ENCODE peak calls at places on chromosomes 13 and 19, in ten cellular contexts. R is erythroblast, M is NB4, B is Peyer's patch, K is GM12891, U is tibial nerve, N is HCT116, W is ovary, D is uterus, L is IMR-90. Z is an unnamed sample.

GRCh38 chr19:48992571-48993174 is 436 bp downstream of the GYS1 start:
- DNase-seq in R (no peak), M (no peak), B (peak), K (no peak), U (no peak), N (no peak), W (peak), D (no peak), L (no peak), Z (no peak)

GRCh38 chr13:95317037-95317989 is 16.1 kb upstream of the ABCC4 start:
- DNase-seq in R (peak), M (no peak), B (no peak), K (no peak), U (no peak), N (no peak), W (peak), D (peak), L (no peak), Z (no peak)

GRCh38 chr13:44169018-44169909 is 204.4 kb upstream of the SERP2 start:
- DNase-seq in R (no peak), M (no peak), B (no peak), K (no peak), U (no peak), N (no peak), W (no peak), D (no peak), L (peak), Z (no peak)

GRCh38 chr13:106859505-106859904 is 291.6 kb upstream of the ARGLU1 start:
- DNase-seq in R (no peak), M (no peak), B (no peak), K (no peak), U (no peak), N (no peak), W (no peak), D (no peak), L (no peak), Z (no peak)

GRCh38 chr13:40446365-40446764 is 220.1 kb downstream of the FOXO1 start:
- DNase-seq in R (no peak), M (no peak), B (no peak), K (no peak), U (no peak), N (no peak), W (no peak), D (no peak), L (no peak), Z (no peak)

GRCh38 chr13:111895896-111896821 is 170.8 kb upstream of the SOX1 start:
- DNase-seq in R (no peak), M (no peak), B (no peak), K (no peak), U (no peak), N (no peak), W (no peak), D (no peak), L (no peak), Z (peak)

GRCh38 chr19:1774999-1775772 is 21.9 kb downstream of the ONECUT3 start:
- DNase-seq in R (peak), M (no peak), B (no peak), K (no peak), U (no peak), N (no peak), W (no peak), D (no peak), L (no peak), Z (no peak)

GRCh38 chr13:46392967-46393366 is 5.9 kb upstream of the RUBCNL start:
- DNase-seq in R (no peak), M (no peak), B (no peak), K (no peak), U (no peak), N (no peak), W (no peak), D (no peak), L (no peak), Z (no peak)

GRCh38 chr13:49594576-49594975 is 9.2 kb upstream of the RCBTB1 start:
- DNase-seq in R (no peak), M (no peak), B (no peak), K (no peak), U (no peak), N (no peak), W (no peak), D (no peak), L (no peak), Z (no peak)

GRCh38 chr19:57599761-57600383 is at the start of gene ZNF530:
- DNase-seq in R (peak), M (peak), B (peak), K (peak), U (peak), N (peak), W (peak), D (peak), L (peak), Z (peak)
- TF ChIP-seq POLR2A in R (peak), M (peak), B (no peak), K (peak), U (no peak), N (no peak), W (no peak), D (no peak), L (no peak), Z (no peak)

GRCh38 chr19:47111081-47111589 is 2.4 kb downstream of the ZC3H4 start:
- DNase-seq in R (peak), M (peak), B (peak), K (no peak), U (no peak), N (no peak), W (peak), D (no peak), L (no peak), Z (no peak)

GRCh38 chr19:47111682-47112165 is 1.9 kb downstream of the ZC3H4 start:
- DNase-seq in R (no peak), M (no peak), B (no peak), K (no peak), U (no peak), N (no peak), W (no peak), D (no peak), L (no peak), Z (no peak)

GRCh38 chr19:47112166-47112663 is 1.4 kb downstream of the ZC3H4 start:
- DNase-seq in R (peak), M (peak), B (peak), K (peak), U (peak), N (no peak), W (peak), D (peak), L (peak), Z (peak)

GRCh38 chr19:47112664-47113445 is 721 bp downstream of the ZC3H4 start:
- DNase-seq in R (peak), M (peak), B (peak), K (peak), U (peak), N (peak), W (peak), D (peak), L (peak), Z (peak)

GRCh38 chr19:47113446-47114348 is at the start of gene ZC3H4:
- DNase-seq in R (peak), M (peak), B (peak), K (peak), U (peak), N (peak), W (peak), D (peak), L (peak), Z (peak)
- TF ChIP-seq POLR2A in R (peak), M (no peak), B (peak), K (peak), U (no peak), N (no peak), W (peak), D (peak), L (peak), Z (peak)

GRCh38 chr19:47228168-47228936 is 2.6 kb downstream of the BBC3 start:
- DNase-seq in R (peak), M (peak), B (peak), K (no peak), U (peak), N (no peak), W (peak), D (peak), L (peak), Z (peak)
- TF ChIP-seq POLR2A in R (peak), M (no peak), B (no peak), K (no peak), U (no peak), N (peak), W (no peak), D (no peak), L (no peak), Z (no peak)

GRCh38 chr19:19421326-19421725 is 15.9 kb downstream of the GATAD2A start:
- DNase-seq in R (no peak), M (no peak), B (no peak), K (no peak), U (no peak), N (no peak), W (no peak), D (no peak), L (no peak), Z (no peak)
- TF ChIP-seq POLR2A in R (no peak), M (no peak), B (no peak), K (no peak), U (no peak), N (no peak), W (no peak), D (no peak), L (no peak), Z (no peak)

GRCh38 chr13:80341098-80341701 is at the start of gene SPRY2:
- DNase-seq in R (peak), M (peak), B (peak), K (no peak), U (peak), N (peak), W (peak), D (peak), L (peak), Z (peak)
- TF ChIP-seq POLR2A in R (peak), M (peak), B (peak), K (no peak), U (peak), N (peak), W (peak), D (no peak), L (peak), Z (no peak)

GRCh38 chr19:18152444-18152816 is 533 bp upstream of the PIK3R2 start:
- DNase-seq in R (peak), M (peak), B (peak), K (peak), U (peak), N (peak), W (peak), D (peak), L (peak), Z (peak)
- TF ChIP-seq POLR2A in R (no peak), M (no peak), B (no peak), K (peak), U (no peak), N (no peak), W (peak), D (no peak), L (no peak), Z (no peak)